ENCODE peak calls at places on chromosomes 6 and 20, in four cellular contexts. S is stomach, H is foreskin fibroblast, V is lower lobe of right lung. O is an unnamed sample.

GRCh38 chr6:81031429-81031828 is 721.1 kb downstream of the TENT5A start:
- DNase-seq in S (no peak), H (no peak), V (no peak), O (no peak)

GRCh38 chr20:21571841-21572690 is 58.2 kb upstream of the NKX2-2 start:
- DNase-seq in S (no peak), H (peak; percentile 10), V (no peak), O (no peak)

GRCh38 chr6:46325561-46326525 is 155.1 kb upstream of the ENPP5 start:
- DNase-seq in S (no peak), H (peak; percentile 76), V (peak; percentile 41), O (peak; percentile 55)

GRCh38 chr6:159833556-159833955 is 33.5 kb downstream of the PNLDC1 start:
- DNase-seq in S (no peak), H (peak; percentile 83), V (no peak), O (no peak)

GRCh38 chr6:684831-685636 is 7.9 kb downstream of the EXOC2 start:
- DNase-seq in S (no peak), H (peak; percentile 48), V (no peak), O (no peak)

GRCh38 chr6:130244728-130245127 is 22.0 kb upstream of the SAMD3 start:
- DNase-seq in S (no peak), H (no peak), V (no peak), O (no peak)

GRCh38 chr20:48350291-48350988 is 477.4 kb downstream of the PREX1 start:
- DNase-seq in S (no peak), H (no peak), V (no peak), O (no peak)

GRCh38 chr6:14108571-14109410 is 8.8 kb upstream of the CD83 start:
- DNase-seq in S (peak; percentile 49), H (no peak), V (peak; percentile 87), O (no peak)

GRCh38 chr6:6317825-6318733 is 2.4 kb downstream of the F13A1 start:
- DNase-seq in S (no peak), H (no peak), V (no peak), O (no peak)

GRCh38 chr6:79570802-79571367 is 33.7 kb upstream of the LCA5 start:
- DNase-seq in S (no peak), H (peak; percentile 63), V (no peak), O (no peak)

GRCh38 chr20:3652217-3652616 is 11.0 kb downstream of the GFRA4 start:
- DNase-seq in S (peak; percentile 67), H (no peak), V (no peak), O (no peak)

GRCh38 chr6:89145461-89145961 is 344 bp upstream of the PM20D2 start:
- DNase-seq in S (no peak), H (peak; percentile 54), V (no peak), O (no peak)

GRCh38 chr6:149897015-149897697 is 757 bp downstream of the RAET1E start:
- DNase-seq in S (peak; percentile 78), H (peak; percentile 98), V (peak; percentile 59), O (peak; percentile 87)

GRCh38 chr6:51027283-51028065 is 208.8 kb downstream of the TFAP2B start:
- DNase-seq in S (no peak), H (no peak), V (no peak), O (no peak)

GRCh38 chr6:44663860-44664584 is 276.5 kb downstream of the CDC5L start:
- DNase-seq in S (no peak), H (no peak), V (no peak), O (no peak)

GRCh38 chr20:24951536-24952047 is 2.5 kb downstream of the CST7 start:
- DNase-seq in S (peak; percentile 24), H (no peak), V (no peak), O (no peak)

GRCh38 chr6:21886601-21887091 is 293.1 kb downstream of the SOX4 start:
- DNase-seq in S (no peak), H (peak; percentile 34), V (no peak), O (no peak)

GRCh38 chr20:21074605-21075336 is 31.4 kb downstream of the LINC00237 start:
- DNase-seq in S (no peak), H (no peak), V (no peak), O (no peak)

GRCh38 chr6:14858808-14859207 is 387.1 kb upstream of the JARID2 start:
- DNase-seq in S (no peak), H (no peak), V (no peak), O (no peak)

GRCh38 chr6:31690231-31691077 is 9.6 kb upstream of the LY6G5C start:
- DNase-seq in S (peak; percentile 37), H (no peak), V (no peak), O (no peak)

GRCh38 chr20:61113731-61114130 is 138.3 kb upstream of the CDH4 start:
- DNase-seq in S (no peak), H (no peak), V (no peak), O (no peak)

GRCh38 chr6:43078651-43079050 is 2.5 kb downstream of the PTK7 start:
- DNase-seq in S (no peak), H (peak; percentile 88), V (no peak), O (no peak)

GRCh38 chr6:43516697-43517502 is at the start of the genes POLR1C and YIPF3:
- DNase-seq in S (peak; percentile 99), H (peak; percentile 99), V (peak; percentile 98), O (peak; percentile 98)

GRCh38 chr20:45111799-45112471 is 3.0 kb downstream of the WFDC5 start:
- DNase-seq in S (no peak), H (peak; percentile 25), V (no peak), O (no peak)

GRCh38 chr6:25006565-25007001 is 70.8 kb upstream of the RIPOR2 start:
- DNase-seq in S (peak; percentile 72), H (peak; percentile 47), V (peak; percentile 87), O (peak; percentile 87)

GRCh38 chr6:7811441-7811840 is 85.5 kb downstream of the BMP6 start:
- DNase-seq in S (no peak), H (peak; percentile 62), V (no peak), O (no peak)

GRCh38 chr6:148952147-148953041 is 205.6 kb downstream of the UST start:
- DNase-seq in S (no peak), H (no peak), V (no peak), O (no peak)

GRCh38 chr6:136315594-136315993 is 25.9 kb upstream of the BCLAF1 start:
- DNase-seq in S (no peak), H (no peak), V (no peak), O (no peak)

GRCh38 chr6:220312-220711 is 72.0 kb upstream of the DUSP22 start:
- DNase-seq in S (no peak), H (no peak), V (no peak), O (no peak)

DNA sequence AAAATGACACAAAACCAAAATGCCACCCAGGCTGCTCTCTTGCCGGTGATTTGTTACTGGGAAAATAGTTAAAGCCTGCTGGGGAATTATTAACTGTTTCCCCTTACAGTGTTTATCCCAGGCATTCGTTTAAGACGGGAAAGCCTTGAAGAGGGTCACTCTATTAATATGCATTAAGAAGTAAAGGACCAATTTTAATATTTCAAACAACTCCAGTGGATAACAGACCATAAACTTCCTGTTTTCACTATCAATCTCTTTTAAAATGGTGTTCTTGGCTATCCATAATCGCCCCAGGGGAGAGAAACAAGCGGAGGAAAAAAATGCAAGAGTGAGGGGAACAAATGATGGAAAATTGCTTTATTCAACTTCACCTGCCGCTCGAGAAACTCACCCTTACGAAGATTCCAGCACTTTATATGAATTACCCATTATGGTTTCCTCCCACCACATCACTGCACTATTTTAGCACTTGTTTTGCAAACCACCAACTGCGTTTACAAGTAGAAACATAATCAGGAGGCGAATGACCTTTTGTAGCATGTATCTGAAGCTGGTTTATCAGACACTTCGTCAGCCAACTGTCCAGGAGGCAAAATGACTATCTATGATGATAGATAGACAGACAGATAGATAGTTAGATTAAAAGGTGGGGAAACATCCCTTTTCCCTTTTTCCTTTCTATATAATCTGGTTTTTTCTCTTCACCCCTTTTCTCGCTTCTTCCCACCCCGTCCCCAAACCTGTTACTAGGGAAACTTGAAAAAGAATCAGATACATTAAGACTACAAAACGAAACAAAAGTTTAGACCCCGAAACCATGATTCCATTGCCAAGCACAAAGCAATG is 1.2 kb upstream of the ADGRB3 start:
- DNase-seq in S (no peak), H (peak; percentile 14), V (no peak), O (no peak)
- H3K4me3 ChIP-seq in S (peak overlapping the region; percentile 80), H (peak overlapping the region; percentile 81), V (peak overlapping the region; percentile 61), O (peak overlapping the region; percentile 83)

GRCh38 chr6:26578741-26579140 is 18.0 kb upstream of the ABT1 start:
- DNase-seq in S (no peak), H (no peak), V (no peak), O (no peak)
- H3K4me3 ChIP-seq in S (no peak overlapping the region), H (no peak overlapping the region), V (no peak overlapping the region), O (no peak overlapping the region)

DNA sequence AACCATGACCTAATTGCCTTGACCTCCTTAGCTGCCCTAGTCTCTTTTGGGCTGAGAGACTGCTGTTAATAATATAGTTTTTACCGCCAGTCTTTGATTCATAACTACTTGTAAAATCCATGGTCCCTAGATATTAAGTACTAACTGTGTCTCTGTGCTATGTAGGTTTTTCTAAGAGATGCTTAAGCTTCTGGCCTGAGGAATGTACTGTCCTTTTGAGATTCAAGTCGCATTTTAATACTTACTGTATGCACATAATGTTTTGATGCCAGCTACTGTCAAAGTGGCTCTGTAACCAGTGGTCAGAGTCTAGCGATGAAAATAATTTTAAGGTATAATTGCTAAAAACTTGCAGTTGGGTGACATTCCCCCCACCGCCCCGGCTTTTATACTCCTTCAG is 2.1 kb downstream of the AKAP12 start:
- DNase-seq in S (no peak), H (peak; percentile 11), V (no peak), O (no peak)
- H3K4me3 ChIP-seq in S (peak overlapping the region; percentile 67), H (peak overlapping the region; percentile 83), V (peak overlapping the region; percentile 75), O (peak overlapping the region; percentile 64)

DNA sequence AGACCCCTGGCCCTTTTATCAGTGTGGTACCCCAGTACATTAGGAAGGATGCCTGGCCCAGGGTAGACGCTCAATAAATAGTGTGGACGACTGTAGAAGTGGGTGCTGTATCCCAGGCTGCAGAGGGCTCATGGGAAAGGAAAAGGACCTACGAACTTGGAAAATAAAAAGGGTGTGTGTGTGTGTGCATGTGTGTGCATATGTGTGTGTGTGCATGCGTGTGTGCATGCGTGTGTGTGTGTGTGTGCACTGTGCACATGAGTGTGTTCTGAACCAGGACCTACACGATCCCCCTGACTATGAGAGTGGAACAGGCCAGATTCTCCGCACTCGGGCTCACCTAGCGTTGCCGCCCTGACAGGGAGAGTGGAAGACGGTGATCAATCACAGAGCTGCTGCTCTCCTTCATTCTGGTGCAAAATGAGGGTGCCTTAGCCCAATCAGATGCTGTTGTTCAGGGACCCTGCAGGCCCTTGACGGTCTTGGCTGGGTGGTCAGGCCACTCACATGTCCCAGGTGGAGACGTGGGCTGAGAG is 3.5 kb upstream of the UNC93A start:
- DNase-seq in S (peak; percentile 17), H (no peak), V (no peak), O (no peak)
- H3K4me3 ChIP-seq in S (no peak overlapping the region), H (no peak overlapping the region), V (no peak overlapping the region), O (no peak overlapping the region)

GRCh38 chr6:37174196-37174514 is 4.2 kb downstream of the PIM1 start:
- DNase-seq in S (no peak), H (no peak), V (no peak), O (no peak)
- H3K4me3 ChIP-seq in S (peak overlapping the region; percentile 83), H (no peak overlapping the region), V (peak overlapping the region; percentile 99), O (no peak overlapping the region)